ENCODE peak calls at places on chromosomes 2 and 18, in four cellular contexts. N is NCI-H446 treated with DMSO at 0.1 percent for 48 hours; H is stimulated activated CD4-positive, alpha-beta T cell treated with anti-CD3 and anti-CD28 coated beads, Interleukin-2, amount 100 ng/mL, for 24 hours; S is SHP77 treated with DMSO at 0.1 percent for 48 hours. E is an unnamed sample.

GRCh38 chr2:168521342-168521741 is 65.3 kb downstream of the CERS6 start:
- DNase-seq in N (peak), H (no peak), S (no peak), E (no peak)

GRCh38 chr2:127220102-127220806 is at the start of gene CYP27C1:
- DNase-seq in N (no peak), H (no peak), S (no peak), E (no peak)

GRCh38 chr2:10279472-10279870 is 23.2 kb upstream of the HPCAL1 start:
- DNase-seq in N (no peak), H (no peak), S (no peak), E (no peak)

GRCh38 chr2:69298862-69299261 is 88.2 kb downstream of the GFPT1 start:
- DNase-seq in N (peak), H (no peak), S (no peak), E (no peak)

GRCh38 chr18:35497006-35497333 is 790 bp downstream of the INO80C start:
- DNase-seq in N (no peak), H (no peak), S (no peak), E (no peak)

GRCh38 chr2:73000808-73001570 is 70.5 kb downstream of the SFXN5 start:
- DNase-seq in N (no peak), H (no peak), S (no peak), E (no peak)

GRCh38 chr2:235900631-235901030 is 267.6 kb downstream of the GBX2 start:
- DNase-seq in N (no peak), H (no peak), S (no peak), E (no peak)

GRCh38 chr18:49862656-49863385 is 49.5 kb upstream of the ACAA2 start:
- DNase-seq in N (peak), H (no peak), S (no peak), E (no peak)

GRCh38 chr18:58225101-58225500 is 181.1 kb downstream of the NEDD4L start:
- DNase-seq in N (no peak), H (peak), S (no peak), E (peak)

GRCh38 chr18:44185981-44186380 is 494.7 kb upstream of the SETBP1 start:
- DNase-seq in N (no peak), H (no peak), S (no peak), E (no peak)

GRCh38 chr2:146602856-146603255 is 1242.0 kb upstream of the ACVR2A start:
- DNase-seq in N (no peak), H (no peak), S (no peak), E (no peak)

GRCh38 chr2:107735206-107735605 is 91.5 kb upstream of the RGPD4 start:
- DNase-seq in N (no peak), H (no peak), S (no peak), E (no peak)

GRCh38 chr2:153386481-153386891 is 92.1 kb downstream of the RPRM start:
- DNase-seq in N (no peak), H (no peak), S (no peak), E (no peak)

GRCh38 chr2:149383340-149383739 is 53.0 kb downstream of the LYPD6 start:
- DNase-seq in N (no peak), H (no peak), S (no peak), E (no peak)

GRCh38 chr2:136110528-136110927 is 7.4 kb downstream of the CXCR4 start:
- DNase-seq in N (peak), H (no peak), S (no peak), E (no peak)

GRCh38 chr2:121123268-121123667 is 161.7 kb downstream of the TFCP2L1 start:
- DNase-seq in N (no peak), H (no peak), S (no peak), E (no peak)

GRCh38 chr2:101627284-101628049 is 70.0 kb upstream of the MAP4K4 start:
- DNase-seq in N (no peak), H (no peak), S (no peak), E (no peak)

GRCh38 chr2:240963376-240964220 is 34.8 kb upstream of the SNED1 start:
- DNase-seq in N (no peak), H (no peak), S (no peak), E (no peak)

GRCh38 chr18:65567372-65567771 is 183.4 kb upstream of the CDH7 start:
- DNase-seq in N (peak), H (no peak), S (peak), E (no peak)

GRCh38 chr2:3173031-3173430 is 204.6 kb downstream of the EIPR1 start:
- DNase-seq in N (no peak), H (no peak), S (no peak), E (no peak)

GRCh38 chr2:231357048-231357447 is 38.5 kb upstream of the B3GNT7 start:
- DNase-seq in N (no peak), H (no peak), S (no peak), E (no peak)

GRCh38 chr2:51237626-51238271 is 205.8 kb upstream of the NRXN1 start:
- DNase-seq in N (no peak), H (no peak), S (no peak), E (no peak)

GRCh38 chr2:33081691-33082090 is 134.9 kb downstream of the LTBP1 start:
- DNase-seq in N (no peak), H (no peak), S (no peak), E (no peak)

GRCh38 chr2:30024281-30024680 is 102.9 kb upstream of the ALK start:
- DNase-seq in N (no peak), H (no peak), S (no peak), E (no peak)

GRCh38 chr18:36798738-36799473 is 29.9 kb downstream of the TPGS2 start:
- DNase-seq in N (no peak), H (no peak), S (no peak), E (no peak)

GRCh38 chr2:209383212-209383611 is 40.6 kb upstream of the MAP2 start:
- DNase-seq in N (no peak), H (no peak), S (no peak), E (no peak)

GRCh38 chr2:199455533-199456382 is 2.0 kb downstream of the SATB2 start:
- DNase-seq in N (no peak), H (no peak), S (peak), E (no peak)

GRCh38 chr2:227164745-227165350 is 424 bp downstream of the COL4A3 start:
- DNase-seq in N (no peak), H (no peak), S (no peak), E (no peak)

GRCh38 chr2:2921011-2921720 is 456.5 kb downstream of the EIPR1 start:
- DNase-seq in N (no peak), H (no peak), S (no peak), E (no peak)

GRCh38 chr2:134142341-134142738 is 111.5 kb upstream of the MGAT5 start:
- DNase-seq in N (no peak), H (no peak), S (no peak), E (no peak)

GRCh38 chr18:41227993-41228392 is 727.0 kb upstream of the PIK3C3 start:
- DNase-seq in N (no peak), H (no peak), S (no peak), E (no peak)

GRCh38 chr18:51153659-51154371 is 43.7 kb downstream of the MEX3C start:
- DNase-seq in N (no peak), H (peak), S (peak), E (peak)